ENCODE peak calls at places on chromosome 19, in five cellular contexts. One of them, this sample, is unnamed.

GRCh38 chr19:38718747-38719543 is 25.3 kb downstream of the CAPN12 start:
- DNase-seq in CD8-positive, alpha-beta T cell: no peak
- DNase-seq in mammary epithelial cell: peak; percentile 68
- DNase-seq in fibroblast of lung: peak; percentile 76
- DNase-seq in neural progenitor cell: peak; percentile 44
- DNase-seq in this sample: peak; percentile 28

GRCh38 chr19:3458229-3458555 is 22.1 kb downstream of the SMIM24 start:
- DNase-seq in CD8-positive, alpha-beta T cell: no peak
- DNase-seq in neural progenitor cell: peak; percentile 55
- DNase-seq in mammary epithelial cell: no peak
- DNase-seq in fibroblast of lung: peak; percentile 69
- DNase-seq in this sample: peak; percentile 43

GRCh38 chr19:1475751-1476437 is 3.1 kb downstream of the C19orf25 start:
- DNase-seq in fibroblast of lung: no peak
- DNase-seq in CD8-positive, alpha-beta T cell: no peak
- DNase-seq in neural progenitor cell: no peak
- DNase-seq in mammary epithelial cell: no peak
- DNase-seq in this sample: no peak

GRCh38 chr19:13033819-13034611 is 38.7 kb downstream of the NFIX start:
- DNase-seq in fibroblast of lung: peak; percentile 69
- DNase-seq in neural progenitor cell: peak; percentile 69
- DNase-seq in mammary epithelial cell: peak; percentile 68
- DNase-seq in CD8-positive, alpha-beta T cell: peak; percentile 23
- DNase-seq in this sample: no peak

GRCh38 chr19:40465025-40465780 is at the start of gene BLVRB:
- DNase-seq in CD8-positive, alpha-beta T cell: no peak
- DNase-seq in neural progenitor cell: no peak
- DNase-seq in fibroblast of lung: peak; percentile 83
- DNase-seq in mammary epithelial cell: peak; percentile 74
- DNase-seq in this sample: peak; percentile 58

GRCh38 chr19:2237051-2237868 is 636 bp downstream of the SF3A2 start:
- DNase-seq in mammary epithelial cell: no peak
- DNase-seq in neural progenitor cell: no peak
- DNase-seq in CD8-positive, alpha-beta T cell: no peak
- DNase-seq in fibroblast of lung: no peak
- DNase-seq in this sample: no peak

GRCh38 chr19:49133621-49134454 is 14.5 kb downstream of the PPFIA3 start:
- DNase-seq in fibroblast of lung: peak; percentile 20
- DNase-seq in mammary epithelial cell: no peak
- DNase-seq in neural progenitor cell: peak; percentile 67
- DNase-seq in CD8-positive, alpha-beta T cell: no peak
- DNase-seq in this sample: peak; percentile 33

GRCh38 chr19:33186835-33187540 is 7.1 kb upstream of the LRP3 start:
- DNase-seq in CD8-positive, alpha-beta T cell: no peak
- DNase-seq in fibroblast of lung: no peak
- DNase-seq in neural progenitor cell: no peak
- DNase-seq in mammary epithelial cell: no peak
- DNase-seq in this sample: no peak

GRCh38 chr19:21482863-21483276 is 22.5 kb upstream of the ZNF429 start:
- DNase-seq in neural progenitor cell: peak; percentile 26
- DNase-seq in fibroblast of lung: peak; percentile 24
- DNase-seq in CD8-positive, alpha-beta T cell: peak; percentile 38
- DNase-seq in mammary epithelial cell: no peak
- DNase-seq in this sample: no peak

GRCh38 chr19:309206-309565 is 18.0 kb upstream of the PLPP2 start:
- DNase-seq in CD8-positive, alpha-beta T cell: no peak
- DNase-seq in neural progenitor cell: no peak
- DNase-seq in mammary epithelial cell: no peak
- DNase-seq in fibroblast of lung: no peak
- DNase-seq in this sample: no peak

GRCh38 chr19:43524922-43525835 is 1.8 kb downstream of the ETHE1 start:
- DNase-seq in neural progenitor cell: peak; percentile 38
- DNase-seq in CD8-positive, alpha-beta T cell: peak; percentile 21
- DNase-seq in fibroblast of lung: peak; percentile 41
- DNase-seq in mammary epithelial cell: peak; percentile 85
- DNase-seq in this sample: no peak

GRCh38 chr19:54190942-54191670 is at the start of gene TSEN34:
- DNase-seq in mammary epithelial cell: peak; percentile 84
- DNase-seq in neural progenitor cell: peak; percentile 92
- DNase-seq in CD8-positive, alpha-beta T cell: peak; percentile 79
- DNase-seq in fibroblast of lung: no peak
- DNase-seq in this sample: peak; percentile 64

GRCh38 chr19:38346837-38347236 is 11.2 kb downstream of the CATSPERG start:
- DNase-seq in CD8-positive, alpha-beta T cell: no peak
- DNase-seq in mammary epithelial cell: no peak
- DNase-seq in fibroblast of lung: no peak
- DNase-seq in neural progenitor cell: no peak
- DNase-seq in this sample: no peak

GRCh38 chr19:44653977-44654784 is 10.5 kb downstream of the PVR start:
- DNase-seq in CD8-positive, alpha-beta T cell: peak; percentile 56
- DNase-seq in mammary epithelial cell: peak; percentile 53
- DNase-seq in fibroblast of lung: peak; percentile 32
- DNase-seq in neural progenitor cell: peak; percentile 80
- DNase-seq in this sample: peak; percentile 46

GRCh38 chr19:29324717-29325116 is 111.8 kb upstream of the UQCRFS1 start:
- DNase-seq in CD8-positive, alpha-beta T cell: no peak
- DNase-seq in neural progenitor cell: no peak
- DNase-seq in fibroblast of lung: no peak
- DNase-seq in mammary epithelial cell: no peak
- DNase-seq in this sample: no peak

GRCh38 chr19:1248454-1249297 is at the start of gene MIDN:
- DNase-seq in neural progenitor cell: peak; percentile 90
- DNase-seq in mammary epithelial cell: peak; percentile 84
- DNase-seq in CD8-positive, alpha-beta T cell: peak; percentile 74
- DNase-seq in fibroblast of lung: peak; percentile 86
- DNase-seq in this sample: peak; percentile 73

GRCh38 chr19:45391346-45391745 is 13.5 kb downstream of the PPP1R13L start:
- DNase-seq in neural progenitor cell: peak; percentile 40
- DNase-seq in fibroblast of lung: no peak
- DNase-seq in CD8-positive, alpha-beta T cell: no peak
- DNase-seq in mammary epithelial cell: peak; percentile 22
- DNase-seq in this sample: no peak

GRCh38 chr19:28420731-28421550 is 792.0 kb downstream of the UQCRFS1 start:
- DNase-seq in CD8-positive, alpha-beta T cell: no peak
- DNase-seq in fibroblast of lung: peak; percentile 73
- DNase-seq in mammary epithelial cell: peak; percentile 22
- DNase-seq in neural progenitor cell: no peak
- DNase-seq in this sample: no peak

GRCh38 chr19:10718205-10719196 is 622 bp downstream of the DNM2 start:
- DNase-seq in mammary epithelial cell: peak; percentile 31
- DNase-seq in neural progenitor cell: peak; percentile 71
- DNase-seq in CD8-positive, alpha-beta T cell: peak; percentile 43
- DNase-seq in fibroblast of lung: peak; percentile 16
- DNase-seq in this sample: no peak

GRCh38 chr19:40598121-40598917 is 2.9 kb upstream of the LTBP4 start:
- DNase-seq in fibroblast of lung: peak; percentile 82
- DNase-seq in neural progenitor cell: peak; percentile 96
- DNase-seq in mammary epithelial cell: peak; percentile 70
- DNase-seq in CD8-positive, alpha-beta T cell: peak; percentile 81
- DNase-seq in this sample: peak; percentile 81

GRCh38 chr19:48614436-48615144 is at the start of gene FAM83E:
- DNase-seq in CD8-positive, alpha-beta T cell: no peak
- DNase-seq in fibroblast of lung: no peak
- DNase-seq in mammary epithelial cell: no peak
- DNase-seq in neural progenitor cell: peak; percentile 75
- DNase-seq in this sample: no peak

GRCh38 chr19:32342695-32343094 is 2.7 kb upstream of the ZNF507 start:
- DNase-seq in fibroblast of lung: no peak
- DNase-seq in neural progenitor cell: no peak
- DNase-seq in CD8-positive, alpha-beta T cell: no peak
- DNase-seq in mammary epithelial cell: no peak
- DNase-seq in this sample: no peak

GRCh38 chr19:31314156-31314555 is 35.1 kb downstream of the TSHZ3 start:
- DNase-seq in neural progenitor cell: no peak
- DNase-seq in mammary epithelial cell: no peak
- DNase-seq in CD8-positive, alpha-beta T cell: no peak
- DNase-seq in fibroblast of lung: no peak
- DNase-seq in this sample: no peak
- TF ChIP-seq CTCF in neural progenitor cell: no peak
- TF ChIP-seq CTCF in mammary epithelial cell: no peak
- TF ChIP-seq CTCF in CD8-positive, alpha-beta T cell: no peak
- TF ChIP-seq CTCF in fibroblast of lung: no peak
- TF ChIP-seq CTCF in this sample: no peak

DNA sequence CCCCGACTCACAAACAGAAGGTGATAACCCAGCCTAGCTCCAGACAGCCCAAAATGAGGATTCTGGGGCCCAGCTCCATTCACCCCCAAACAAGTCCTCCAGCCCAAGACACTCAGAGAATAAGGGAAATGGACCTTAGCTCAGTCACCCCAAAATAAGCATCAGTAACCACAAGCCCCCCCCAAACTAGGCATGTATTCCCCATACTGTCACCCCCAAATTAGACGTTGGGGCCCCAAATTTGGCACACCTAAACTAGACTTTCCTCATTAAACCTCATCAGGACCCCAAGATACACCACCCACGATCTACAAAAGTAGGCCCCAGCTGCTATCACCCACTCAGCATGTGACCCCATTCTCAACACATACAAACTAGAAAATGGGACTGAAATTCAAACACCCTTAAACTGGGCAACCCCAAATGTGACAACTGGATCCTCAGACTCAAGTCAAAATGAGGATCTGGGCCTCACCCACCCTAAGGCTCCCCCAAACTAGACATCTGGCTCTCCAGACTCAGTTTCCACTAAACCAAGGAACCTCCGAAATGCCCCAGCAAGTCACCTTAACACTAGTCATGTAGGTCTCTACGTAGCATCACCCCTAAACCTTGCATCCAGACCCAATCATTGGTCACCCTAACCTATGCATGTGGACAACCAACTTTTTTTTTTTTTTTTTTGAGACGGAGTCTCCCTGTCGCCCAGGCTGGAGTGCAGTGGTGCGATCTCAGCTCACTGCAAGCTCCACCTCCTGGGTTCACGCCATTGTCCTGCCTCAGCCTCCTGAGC is 13.4 kb upstream of the ERFL start:
- DNase-seq in fibroblast of lung: no peak
- DNase-seq in CD8-positive, alpha-beta T cell: no peak
- DNase-seq in neural progenitor cell: no peak
- DNase-seq in mammary epithelial cell: no peak
- DNase-seq in this sample: no peak
- H3K4me3 ChIP-seq in fibroblast of lung: no peak overlapping the region
- H3K4me3 ChIP-seq in CD8-positive, alpha-beta T cell: no peak overlapping the region
- H3K4me3 ChIP-seq in neural progenitor cell: no peak overlapping the region
- H3K4me3 ChIP-seq in mammary epithelial cell: no peak overlapping the region
- H3K4me3 ChIP-seq in this sample: no peak overlapping the region

DNA sequence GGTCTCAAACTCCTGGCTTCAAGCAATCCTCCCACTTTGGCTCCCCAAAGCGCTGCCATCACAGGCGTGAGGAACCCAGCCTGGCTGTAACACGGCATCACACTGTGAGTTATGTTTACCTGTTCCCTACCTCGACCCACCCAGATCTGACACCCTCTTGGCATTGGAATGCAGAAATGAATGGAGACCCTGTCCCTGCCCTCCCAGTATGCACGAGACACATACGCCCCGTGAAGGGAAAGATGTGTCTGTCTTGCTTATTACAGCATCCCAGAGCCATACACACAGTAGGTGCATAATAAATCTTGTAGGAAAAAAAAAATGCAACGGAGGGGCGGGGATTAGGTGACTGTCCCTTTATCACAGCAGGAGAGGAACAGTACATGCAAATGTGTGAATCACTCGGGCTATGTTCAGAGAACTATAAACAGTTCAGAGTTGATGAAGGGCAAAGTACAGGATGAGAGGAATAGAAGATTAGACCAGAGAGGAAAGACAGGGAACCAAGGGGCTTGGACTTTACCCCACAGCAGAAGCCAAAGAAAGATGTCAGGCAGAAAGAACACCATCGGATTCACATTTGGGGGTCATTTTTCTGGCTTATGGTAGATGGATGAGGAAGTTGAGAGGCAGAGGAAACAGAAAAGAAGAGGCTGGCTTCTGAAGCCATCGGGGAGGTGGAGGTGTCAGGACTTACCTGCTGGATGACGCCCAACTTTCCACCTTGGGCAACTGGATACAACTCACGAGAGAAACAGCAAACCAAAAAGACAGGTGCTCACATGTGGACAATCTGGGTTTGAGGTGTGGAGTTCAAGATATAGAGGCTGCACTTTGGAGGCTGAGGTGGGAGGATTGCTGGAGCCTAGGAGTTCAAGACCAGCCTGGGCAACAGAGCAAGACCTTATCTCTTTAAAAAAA is 94.3 kb downstream of the INSR start:
- DNase-seq in neural progenitor cell: no peak
- DNase-seq in CD8-positive, alpha-beta T cell: no peak
- DNase-seq in fibroblast of lung: no peak
- DNase-seq in mammary epithelial cell: no peak
- DNase-seq in this sample: no peak
- H3K27ac ChIP-seq in neural progenitor cell: no peak overlapping the region
- H3K27ac ChIP-seq in CD8-positive, alpha-beta T cell: no peak overlapping the region
- H3K27ac ChIP-seq in fibroblast of lung: no peak overlapping the region
- H3K27ac ChIP-seq in mammary epithelial cell: no peak overlapping the region
- H3K27ac ChIP-seq in this sample: no peak overlapping the region

GRCh38 chr19:5355076-5355475 is 14.5 kb upstream of the PTPRS start:
- DNase-seq in CD8-positive, alpha-beta T cell: no peak
- DNase-seq in fibroblast of lung: no peak
- DNase-seq in neural progenitor cell: no peak
- DNase-seq in mammary epithelial cell: no peak
- DNase-seq in this sample: no peak
- TF ChIP-seq CTCF in CD8-positive, alpha-beta T cell: no peak
- TF ChIP-seq CTCF in fibroblast of lung: no peak
- TF ChIP-seq CTCF in neural progenitor cell: no peak
- TF ChIP-seq CTCF in mammary epithelial cell: no peak
- TF ChIP-seq CTCF in this sample: no peak

GRCh38 chr19:15178629-15179308 is 22.0 kb downstream of the NOTCH3 start:
- DNase-seq in mammary epithelial cell: no peak
- DNase-seq in neural progenitor cell: no peak
- DNase-seq in fibroblast of lung: no peak
- DNase-seq in CD8-positive, alpha-beta T cell: no peak
- DNase-seq in this sample: no peak
- H3K4me3 ChIP-seq in mammary epithelial cell: no peak overlapping the region
- H3K4me3 ChIP-seq in neural progenitor cell: no peak overlapping the region
- H3K4me3 ChIP-seq in fibroblast of lung: no peak overlapping the region
- H3K4me3 ChIP-seq in CD8-positive, alpha-beta T cell: no peak overlapping the region
- H3K4me3 ChIP-seq in this sample: no peak overlapping the region

DNA sequence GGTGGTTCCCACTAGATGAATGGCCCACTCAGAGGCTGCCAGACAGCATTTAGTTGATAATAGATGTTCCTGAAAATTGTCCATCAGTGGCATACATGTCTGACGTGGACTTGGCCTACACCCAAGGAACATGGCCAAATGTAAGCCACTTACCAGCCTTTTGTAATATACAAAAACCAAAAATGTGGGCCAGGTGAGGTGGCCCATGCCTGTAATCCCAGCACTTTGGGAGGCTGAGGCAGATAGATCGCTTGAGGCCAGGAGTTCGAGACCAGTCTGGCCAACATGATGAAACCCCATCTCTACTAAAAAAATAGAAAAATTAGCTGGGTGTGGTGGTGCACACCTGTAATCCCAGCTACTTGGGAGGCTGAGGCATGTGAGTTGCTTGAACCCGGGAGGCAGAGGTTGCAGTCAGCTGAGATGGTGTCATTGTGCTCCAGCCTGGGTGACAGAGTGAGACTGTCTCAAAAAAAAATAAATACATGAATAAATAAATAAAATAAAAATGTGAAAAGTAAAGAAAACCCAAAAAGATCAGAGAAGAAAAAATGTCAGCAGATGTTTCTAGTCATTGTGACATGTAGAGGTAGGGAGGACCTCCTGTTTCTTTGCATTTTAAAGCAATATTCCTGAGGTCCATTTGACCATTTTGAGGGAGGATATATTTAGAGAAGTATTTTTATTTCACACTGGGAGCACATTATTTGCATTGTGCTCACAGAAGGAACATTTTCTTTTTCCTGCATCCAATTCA is 7.1 kb upstream of the WTIP start:
- DNase-seq in CD8-positive, alpha-beta T cell: no peak
- DNase-seq in fibroblast of lung: peak; percentile 7
- DNase-seq in neural progenitor cell: no peak
- DNase-seq in mammary epithelial cell: no peak
- DNase-seq in this sample: no peak
- H3K27ac ChIP-seq in CD8-positive, alpha-beta T cell: no peak overlapping the region
- H3K27ac ChIP-seq in fibroblast of lung: no peak overlapping the region
- H3K27ac ChIP-seq in neural progenitor cell: no peak overlapping the region
- H3K27ac ChIP-seq in mammary epithelial cell: no peak overlapping the region
- H3K27ac ChIP-seq in this sample: peak overlapping the region; percentile 10

This sample was measured in brain microvascular endothelial cell.